ENCODE peak calls at places on chromosomes 16 and 17, in seven cellular contexts. One of them, this sample, is unnamed.

GRCh38 chr17:81164464-81165245 is 652 bp upstream of the PVALEF start:
- DNase-seq in mesendoderm: no peak
- DNase-seq in trophoblast cell: no peak
- DNase-seq in neuronal stem cell: no peak
- DNase-seq in H1: no peak
- DNase-seq in H9: no peak
- DNase-seq in IMR-90: no peak
- DNase-seq in this sample: no peak

GRCh38 chr17:39738568-39738901 is 797 bp downstream of the GRB7 start:
- DNase-seq in mesendoderm: peak; percentile 79
- DNase-seq in IMR-90: no peak
- DNase-seq in trophoblast cell: peak; percentile 74
- DNase-seq in H1: peak; percentile 78
- DNase-seq in H9: peak; percentile 75
- DNase-seq in neuronal stem cell: no peak
- DNase-seq in this sample: no peak

GRCh38 chr16:72664480-72665408 is 383.2 kb downstream of the ZFHX3 start:
- DNase-seq in H1: peak; percentile 93
- DNase-seq in mesendoderm: peak; percentile 99
- DNase-seq in neuronal stem cell: peak; percentile 98
- DNase-seq in H9: peak; percentile 96
- DNase-seq in trophoblast cell: peak; percentile 98
- DNase-seq in IMR-90: peak; percentile 99
- DNase-seq in this sample: peak; percentile 99

GRCh38 chr17:58316260-58316960 is 12.2 kb downstream of the TSPOAP1 start:
- DNase-seq in neuronal stem cell: no peak
- DNase-seq in IMR-90: no peak
- DNase-seq in H9: peak; percentile 25
- DNase-seq in H1: peak; percentile 37
- DNase-seq in mesendoderm: no peak
- DNase-seq in trophoblast cell: peak; percentile 59
- DNase-seq in this sample: no peak

GRCh38 chr16:73068546-73069401 is 20.8 kb upstream of the ZFHX3 start:
- DNase-seq in H9: no peak
- DNase-seq in trophoblast cell: peak; percentile 52
- DNase-seq in H1: no peak
- DNase-seq in mesendoderm: no peak
- DNase-seq in IMR-90: peak; percentile 99
- DNase-seq in neuronal stem cell: no peak
- DNase-seq in this sample: peak; percentile 97

GRCh38 chr17:66492500-66493123 is 190.2 kb downstream of the PRKCA start:
- DNase-seq in H1: no peak
- DNase-seq in trophoblast cell: no peak
- DNase-seq in mesendoderm: no peak
- DNase-seq in neuronal stem cell: no peak
- DNase-seq in H9: peak; percentile 52
- DNase-seq in IMR-90: no peak
- DNase-seq in this sample: peak; percentile 53

GRCh38 chr17:83036193-83036592 is 43.2 kb upstream of the METRNL start:
- DNase-seq in H1: no peak
- DNase-seq in H9: no peak
- DNase-seq in IMR-90: no peak
- DNase-seq in trophoblast cell: no peak
- DNase-seq in mesendoderm: no peak
- DNase-seq in neuronal stem cell: no peak
- DNase-seq in this sample: no peak

GRCh38 chr16:20867585-20867984 is 32.6 kb downstream of the DCUN1D3 start:
- DNase-seq in H9: no peak
- DNase-seq in trophoblast cell: no peak
- DNase-seq in mesendoderm: no peak
- DNase-seq in H1: no peak
- DNase-seq in neuronal stem cell: no peak
- DNase-seq in IMR-90: peak; percentile 46
- DNase-seq in this sample: no peak

GRCh38 chr16:81537721-81538561 is 93.3 kb downstream of the CMIP start:
- DNase-seq in mesendoderm: no peak
- DNase-seq in trophoblast cell: no peak
- DNase-seq in neuronal stem cell: no peak
- DNase-seq in H1: no peak
- DNase-seq in H9: no peak
- DNase-seq in IMR-90: no peak
- DNase-seq in this sample: no peak

GRCh38 chr16:87764600-87765472 is 950 bp downstream of the KLHDC4 start:
- DNase-seq in neuronal stem cell: no peak
- DNase-seq in H9: no peak
- DNase-seq in mesendoderm: no peak
- DNase-seq in IMR-90: no peak
- DNase-seq in H1: no peak
- DNase-seq in trophoblast cell: no peak
- DNase-seq in this sample: no peak

GRCh38 chr16:57667526-57668258 is 414 bp upstream of the ADGRG3 start:
- DNase-seq in H9: peak; percentile 57
- DNase-seq in neuronal stem cell: no peak
- DNase-seq in trophoblast cell: peak; percentile 92
- DNase-seq in mesendoderm: peak; percentile 78
- DNase-seq in IMR-90: peak; percentile 38
- DNase-seq in H1: peak; percentile 75
- DNase-seq in this sample: peak; percentile 59

GRCh38 chr17:81471804-81472456 is 40.7 kb downstream of the ACTG1 start:
- DNase-seq in IMR-90: no peak
- DNase-seq in H1: no peak
- DNase-seq in mesendoderm: peak; percentile 66
- DNase-seq in trophoblast cell: no peak
- DNase-seq in H9: peak; percentile 81
- DNase-seq in neuronal stem cell: no peak
- DNase-seq in this sample: no peak

GRCh38 chr17:82083533-82084359 is 14.3 kb downstream of the FASN start:
- DNase-seq in neuronal stem cell: no peak
- DNase-seq in mesendoderm: no peak
- DNase-seq in H9: no peak
- DNase-seq in H1: no peak
- DNase-seq in IMR-90: no peak
- DNase-seq in trophoblast cell: no peak
- DNase-seq in this sample: no peak

GRCh38 chr17:17196776-17197175 is 9.4 kb downstream of the PLD6 start:
- DNase-seq in neuronal stem cell: no peak
- DNase-seq in H1: no peak
- DNase-seq in IMR-90: no peak
- DNase-seq in H9: no peak
- DNase-seq in mesendoderm: no peak
- DNase-seq in trophoblast cell: no peak
- DNase-seq in this sample: no peak

GRCh38 chr16:86510465-86511261 is at the start of gene FOXF1:
- DNase-seq in H1: peak; percentile 75
- DNase-seq in IMR-90: peak; percentile 83
- DNase-seq in mesendoderm: peak; percentile 72
- DNase-seq in neuronal stem cell: peak; percentile 32
- DNase-seq in H9: peak; percentile 66
- DNase-seq in trophoblast cell: no peak
- DNase-seq in this sample: peak; percentile 91

GRCh38 chr16:54744998-54745397 is 185.7 kb upstream of the IRX5 start:
- DNase-seq in trophoblast cell: no peak
- DNase-seq in neuronal stem cell: no peak
- DNase-seq in mesendoderm: no peak
- DNase-seq in H9: no peak
- DNase-seq in H1: no peak
- DNase-seq in IMR-90: no peak
- DNase-seq in this sample: no peak
- H3K4ac ChIP-seq in trophoblast cell: no peak overlapping the region
- H3K4ac ChIP-seq in neuronal stem cell: no peak overlapping the region
- H3K4ac ChIP-seq in mesendoderm: no peak overlapping the region
- H3K4ac ChIP-seq in H9: no peak overlapping the region
- H3K4ac ChIP-seq in H1: no peak overlapping the region
- H3K4ac ChIP-seq in IMR-90: no peak overlapping the region
- H3K4ac ChIP-seq in this sample: no peak overlapping the region

GRCh38 chr17:7713782-7714181 is 3.8 kb upstream of the DNAH2 start:
- DNase-seq in neuronal stem cell: no peak
- DNase-seq in IMR-90: no peak
- DNase-seq in trophoblast cell: no peak
- DNase-seq in H1: no peak
- DNase-seq in mesendoderm: no peak
- DNase-seq in H9: no peak
- DNase-seq in this sample: no peak
- H3K4ac ChIP-seq in neuronal stem cell: no peak overlapping the region
- H3K4ac ChIP-seq in IMR-90: no peak overlapping the region
- H3K4ac ChIP-seq in trophoblast cell: no peak overlapping the region
- H3K4ac ChIP-seq in H1: no peak overlapping the region
- H3K4ac ChIP-seq in mesendoderm: no peak overlapping the region
- H3K4ac ChIP-seq in H9: no peak overlapping the region
- H3K4ac ChIP-seq in this sample: no peak overlapping the region

GRCh38 chr17:77753691-77754265 is 204.7 kb upstream of the TNRC6C start:
- DNase-seq in mesendoderm: no peak
- DNase-seq in H1: no peak
- DNase-seq in neuronal stem cell: no peak
- DNase-seq in IMR-90: no peak
- DNase-seq in H9: no peak
- DNase-seq in trophoblast cell: no peak
- DNase-seq in this sample: no peak
- H3K4ac ChIP-seq in mesendoderm: no peak overlapping the region
- H3K4ac ChIP-seq in H1: no peak overlapping the region
- H3K4ac ChIP-seq in neuronal stem cell: no peak overlapping the region
- H3K4ac ChIP-seq in IMR-90: no peak overlapping the region
- H3K4ac ChIP-seq in H9: no peak overlapping the region
- H3K4ac ChIP-seq in trophoblast cell: no peak overlapping the region
- H3K4ac ChIP-seq in this sample: no peak overlapping the region

GRCh38 chr17:43547189-43547550 is 1.0 kb upstream of the ETV4 start:
- DNase-seq in neuronal stem cell: no peak
- DNase-seq in H1: no peak
- DNase-seq in H9: peak; percentile 26
- DNase-seq in trophoblast cell: no peak
- DNase-seq in mesendoderm: no peak
- DNase-seq in IMR-90: no peak
- DNase-seq in this sample: no peak

GRCh38 chr17:43546317-43547188 is at the start of gene ETV4:
- DNase-seq in H1: peak; percentile 96
- DNase-seq in trophoblast cell: peak; percentile 79
- DNase-seq in H9: peak; percentile 99
- DNase-seq in mesendoderm: peak; percentile 97
- DNase-seq in IMR-90: peak; percentile 89
- DNase-seq in neuronal stem cell: peak; percentile 94
- DNase-seq in this sample: peak; percentile 96

GRCh38 chr17:43549496-43549895 is 3.4 kb upstream of the ETV4 start:
- DNase-seq in neuronal stem cell: no peak
- DNase-seq in trophoblast cell: no peak
- DNase-seq in mesendoderm: no peak
- DNase-seq in H1: no peak
- DNase-seq in H9: peak; percentile 33
- DNase-seq in IMR-90: no peak
- DNase-seq in this sample: no peak

GRCh38 chr17:43548689-43549379 is 2.7 kb upstream of the ETV4 start:
- DNase-seq in trophoblast cell: no peak
- DNase-seq in H9: no peak
- DNase-seq in H1: no peak
- DNase-seq in neuronal stem cell: no peak
- DNase-seq in IMR-90: no peak
- DNase-seq in mesendoderm: no peak
- DNase-seq in this sample: no peak

DNA sequence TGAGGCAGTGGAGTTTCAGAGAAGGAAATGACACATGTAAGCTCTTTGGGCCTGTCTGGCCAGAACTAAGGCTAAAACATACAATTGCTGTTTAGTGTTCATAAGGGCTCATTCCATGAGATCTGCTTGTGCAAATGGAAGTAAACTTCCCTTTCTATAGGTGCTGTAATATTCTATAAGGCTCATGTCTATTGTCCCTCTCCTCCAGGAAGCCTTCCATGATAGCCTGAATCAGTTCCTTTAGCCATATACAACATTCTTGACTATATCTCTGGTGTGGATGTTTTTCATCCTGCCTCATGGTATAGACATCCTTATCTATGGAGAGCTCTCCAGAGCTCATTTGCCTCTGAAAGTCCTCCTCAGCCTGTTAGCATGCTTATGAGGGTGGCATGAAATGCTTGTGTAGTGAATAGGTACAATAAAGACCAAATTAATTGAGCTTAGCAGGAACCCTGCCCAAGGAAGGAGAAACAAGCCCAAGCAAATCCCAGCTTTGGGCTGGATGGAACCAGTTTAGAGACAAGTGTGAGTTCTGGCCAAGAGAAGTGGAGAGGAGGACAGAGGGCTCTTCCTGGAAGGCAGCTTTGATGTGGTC is 1.6 kb upstream of the ETV4 start:
- DNase-seq in IMR-90: no peak
- DNase-seq in neuronal stem cell: no peak
- DNase-seq in mesendoderm: no peak
- DNase-seq in H9: no peak
- DNase-seq in trophoblast cell: no peak
- DNase-seq in H1: no peak
- DNase-seq in this sample: no peak
- H3K4ac ChIP-seq in IMR-90: no peak overlapping the region
- H3K4ac ChIP-seq in neuronal stem cell: no peak overlapping the region
- H3K4ac ChIP-seq in mesendoderm: no peak overlapping the region
- H3K4ac ChIP-seq in H9: no peak overlapping the region
- H3K4ac ChIP-seq in trophoblast cell: no peak overlapping the region
- H3K4ac ChIP-seq in H1: no peak overlapping the region
- H3K4ac ChIP-seq in this sample: no peak overlapping the region

GRCh38 chr17:31094600-31095238 is at the start of gene NF1:
- DNase-seq in neuronal stem cell: peak; percentile 93
- DNase-seq in mesendoderm: peak; percentile 98
- DNase-seq in H9: peak; percentile 98
- DNase-seq in trophoblast cell: peak; percentile 99
- DNase-seq in H1: peak; percentile 96
- DNase-seq in IMR-90: peak; percentile 94
- DNase-seq in this sample: peak; percentile 97

GRCh38 chr17:31096106-31096436 is 1.3 kb downstream of the NF1 start:
- DNase-seq in H9: no peak
- DNase-seq in trophoblast cell: no peak
- DNase-seq in H1: no peak
- DNase-seq in neuronal stem cell: peak; percentile 35
- DNase-seq in IMR-90: no peak
- DNase-seq in mesendoderm: peak; percentile 67
- DNase-seq in this sample: no peak

GRCh38 chr17:31095239-31096105 is 695 bp downstream of the NF1 start:
- DNase-seq in trophoblast cell: peak; percentile 39
- DNase-seq in IMR-90: peak; percentile 47
- DNase-seq in mesendoderm: peak; percentile 89
- DNase-seq in H9: peak; percentile 94
- DNase-seq in neuronal stem cell: peak; percentile 69
- DNase-seq in H1: peak; percentile 88
- DNase-seq in this sample: peak; percentile 74

GRCh38 chr17:31100840-31101239 is 6.1 kb downstream of the NF1 start:
- DNase-seq in mesendoderm: no peak
- DNase-seq in trophoblast cell: no peak
- DNase-seq in IMR-90: no peak
- DNase-seq in H1: no peak
- DNase-seq in H9: no peak
- DNase-seq in neuronal stem cell: peak; percentile 46
- DNase-seq in this sample: peak; percentile 21

GRCh38 chr17:31099051-31099450 is 4.3 kb downstream of the NF1 start:
- DNase-seq in H9: no peak
- DNase-seq in H1: no peak
- DNase-seq in trophoblast cell: no peak
- DNase-seq in IMR-90: peak; percentile 31
- DNase-seq in neuronal stem cell: no peak
- DNase-seq in mesendoderm: no peak
- DNase-seq in this sample: no peak
- H3K4ac ChIP-seq in H9: no peak overlapping the region
- H3K4ac ChIP-seq in H1: no peak overlapping the region
- H3K4ac ChIP-seq in trophoblast cell: peak overlapping the region; percentile 46
- H3K4ac ChIP-seq in IMR-90: no peak overlapping the region
- H3K4ac ChIP-seq in neuronal stem cell: no peak overlapping the region
- H3K4ac ChIP-seq in mesendoderm: no peak overlapping the region
- H3K4ac ChIP-seq in this sample: no peak overlapping the region

GRCh38 chr17:44898768-44899073 is 524 bp downstream of the EFTUD2 start:
- DNase-seq in neuronal stem cell: no peak
- DNase-seq in trophoblast cell: peak; percentile 47
- DNase-seq in H1: no peak
- DNase-seq in H9: no peak
- DNase-seq in mesendoderm: no peak
- DNase-seq in IMR-90: no peak
- DNase-seq in this sample: no peak
- H3K4ac ChIP-seq in neuronal stem cell: no peak overlapping the region
- H3K4ac ChIP-seq in trophoblast cell: no peak overlapping the region
- H3K4ac ChIP-seq in H1: no peak overlapping the region
- H3K4ac ChIP-seq in H9: no peak overlapping the region
- H3K4ac ChIP-seq in mesendoderm: peak overlapping the region; percentile 73
- H3K4ac ChIP-seq in IMR-90: peak overlapping the region; percentile 100
- H3K4ac ChIP-seq in this sample: peak overlapping the region; percentile 60